ENCODE peak calls at places on chromosomes 16 and 17, in eight cellular contexts. E, W, P, G, T, Q, K and L are unnamed samples.
A peak's percentile ranks its signal among the peaks of the same experiment; 100 is the strongest.

GRCh38 chr16:88390760-88391496 is 8.2 kb downstream of the ZNF469 start:
- DNase-seq in E (no peak), W (no peak), P (no peak), G (no peak), T (no peak), Q (no peak), K (no peak), L (no peak)

GRCh38 chr16:29748077-29748759 is 2.4 kb upstream of the C16orf54 start:
- DNase-seq in E (no peak), W (no peak), P (no peak), G (no peak), T (no peak), Q (no peak), K (no peak), L (no peak)

GRCh38 chr17:27756467-27757371 is 43.6 kb downstream of the NOS2 start:
- DNase-seq in E (no peak), W (peak; percentile 64), P (peak; percentile 73), G (peak; percentile 44), T (no peak), Q (no peak), K (peak; percentile 36), L (peak; percentile 53)

GRCh38 chr16:10253344-10253855 is 71.2 kb upstream of the GRIN2A start:
- DNase-seq in E (no peak), W (no peak), P (no peak), G (no peak), T (no peak), Q (no peak), K (no peak), L (no peak)

GRCh38 chr17:51015145-51015558 is 105.5 kb downstream of the SPAG9 start:
- DNase-seq in E (no peak), W (peak; percentile 43), P (no peak), G (no peak), T (no peak), Q (no peak), K (no peak), L (no peak)

GRCh38 chr17:7354262-7354781 is 634 bp upstream of the TMEM95 start:
- DNase-seq in E (no peak), W (peak; percentile 46), P (peak; percentile 42), G (peak; percentile 50), T (no peak), Q (peak; percentile 90), K (no peak), L (peak; percentile 55)

GRCh38 chr16:9521749-9522370 is 430.4 kb downstream of the HAPSTR1 start:
- DNase-seq in E (no peak), W (no peak), P (no peak), G (no peak), T (no peak), Q (no peak), K (no peak), L (no peak)

GRCh38 chr17:39143552-39144093 is 7.8 kb downstream of the PLXDC1 start:
- DNase-seq in E (no peak), W (no peak), P (no peak), G (no peak), T (no peak), Q (no peak), K (no peak), L (no peak)

GRCh38 chr17:42252528-42253172 is 23.5 kb downstream of the STAT5B start:
- DNase-seq in E (no peak), W (peak; percentile 30), P (no peak), G (peak; percentile 45), T (no peak), Q (no peak), K (no peak), L (no peak)

GRCh38 chr17:49976163-49976827 is 7.3 kb downstream of the DLX4 start:
- DNase-seq in E (no peak), W (no peak), P (no peak), G (no peak), T (no peak), Q (no peak), K (no peak), L (no peak)

GRCh38 chr16:23121024-23121423 is 28.2 kb downstream of the USP31 start:
- DNase-seq in E (no peak), W (no peak), P (no peak), G (no peak), T (no peak), Q (no peak), K (no peak), L (no peak)

GRCh38 chr17:42484304-42484703 is 25.6 kb downstream of the ATP6V0A1 start:
- DNase-seq in E (no peak), W (no peak), P (no peak), G (no peak), T (peak; percentile 59), Q (no peak), K (peak; percentile 74), L (no peak)

GRCh38 chr17:29131814-29132682 is 48.1 kb downstream of the MYO18A start:
- DNase-seq in E (no peak), W (peak; percentile 86), P (no peak), G (peak; percentile 94), T (no peak), Q (no peak), K (peak; percentile 36), L (no peak)

GRCh38 chr17:49910094-49910857 is 58.7 kb upstream of the DLX4 start:
- DNase-seq in E (no peak), W (no peak), P (peak; percentile 39), G (peak; percentile 38), T (no peak), Q (no peak), K (no peak), L (peak; percentile 9)

GRCh38 chr17:64599187-64599676 is 62.9 kb downstream of the SMURF2 start:
- DNase-seq in E (no peak), W (no peak), P (no peak), G (no peak), T (peak; percentile 37), Q (no peak), K (peak; percentile 57), L (no peak)

GRCh38 chr16:89536371-89536770 is 24.1 kb upstream of the RPL13 start:
- DNase-seq in E (no peak), W (no peak), P (no peak), G (no peak), T (no peak), Q (no peak), K (no peak), L (no peak)